ENCODE peak calls at places on chromosome 18, in eight cellular contexts. G is stimulated activated CD4-positive, alpha-beta T cell treated with anti-CD3 and anti-CD28 coated beads, Interleukin-2, amount 100 ng/mL, for 48 hours; B is OCI-LY7; Y is foreskin keratinocyte; L is body of pancreas; E is stimulated activated CD8-positive, alpha-beta memory T cell treated with anti-CD3 and anti-CD28 coated beads, Interleukin-4, amount 100 ng/mL, for 1 hour; W is spleen; R is NCI-H1092. I is an unnamed sample.

GRCh38 chr18:13558790-13559189 is 167.6 kb downstream of the FAM210A start:
- DNase-seq in G (no peak), B (no peak), Y (no peak), L (no peak), E (no peak), W (no peak), R (no peak), I (no peak)

GRCh38 chr18:69455120-69455519 is 54.4 kb downstream of the DOK6 start:
- DNase-seq in G (no peak), B (no peak), Y (no peak), L (no peak), E (no peak), W (no peak), R (no peak), I (no peak)

GRCh38 chr18:59039449-59039848 is 100.2 kb upstream of the SEC11C start:
- DNase-seq in G (no peak), B (no peak), Y (no peak), L (no peak), E (no peak), W (peak), R (no peak), I (no peak)

GRCh38 chr18:74505776-74506175 is 9.6 kb downstream of the CNDP2 start:
- DNase-seq in G (no peak), B (no peak), Y (no peak), L (no peak), E (no peak), W (peak), R (no peak), I (no peak)

GRCh38 chr18:61992923-61993322 is 100.1 kb upstream of the RNF152 start:
- DNase-seq in G (no peak), B (no peak), Y (no peak), L (no peak), E (no peak), W (no peak), R (no peak), I (no peak)

GRCh38 chr18:76426738-76427305 is 68.2 kb downstream of the ZNF516 start:
- DNase-seq in G (peak), B (no peak), Y (no peak), L (no peak), E (no peak), W (peak), R (no peak), I (no peak)

GRCh38 chr18:77177009-77177408 is 44.4 kb upstream of the MBP start:
- DNase-seq in G (no peak), B (no peak), Y (peak), L (no peak), E (no peak), W (no peak), R (no peak), I (no peak)

GRCh38 chr18:8298186-8298585 is 311.1 kb upstream of the RAB12 start:
- DNase-seq in G (no peak), B (no peak), Y (no peak), L (no peak), E (no peak), W (no peak), R (no peak), I (no peak)

GRCh38 chr18:10682368-10682714 is 156.5 kb downstream of the NAPG start:
- DNase-seq in G (no peak), B (peak), Y (no peak), L (no peak), E (no peak), W (no peak), R (no peak), I (no peak)

GRCh38 chr18:79944126-79944731 is 7.2 kb downstream of the SLC66A2 start:
- DNase-seq in G (no peak), B (no peak), Y (no peak), L (peak), E (no peak), W (peak), R (peak), I (no peak)

GRCh38 chr18:3704556-3705162 is 254.7 kb downstream of the TGIF1 start:
- DNase-seq in G (no peak), B (no peak), Y (no peak), L (no peak), E (no peak), W (no peak), R (no peak), I (no peak)

GRCh38 chr18:50654658-50655550 is 95.0 kb downstream of the MAPK4 start:
- DNase-seq in G (no peak), B (no peak), Y (no peak), L (no peak), E (no peak), W (no peak), R (no peak), I (no peak)

GRCh38 chr18:31648458-31648857 is 35.9 kb downstream of the B4GALT6 start:
- DNase-seq in G (no peak), B (no peak), Y (no peak), L (no peak), E (no peak), W (no peak), R (no peak), I (no peak)

GRCh38 chr18:76564636-76565237 is 69.7 kb upstream of the ZNF516 start:
- DNase-seq in G (no peak), B (no peak), Y (no peak), L (no peak), E (no peak), W (no peak), R (no peak), I (no peak)

GRCh38 chr18:58584219-58585127 is 44.4 kb downstream of the ALPK2 start:
- DNase-seq in G (no peak), B (no peak), Y (no peak), L (no peak), E (no peak), W (no peak), R (no peak), I (no peak)

GRCh38 chr18:3624818-3625716 is 175.1 kb downstream of the TGIF1 start:
- DNase-seq in G (peak), B (no peak), Y (peak), L (peak), E (peak), W (no peak), R (no peak), I (no peak)

GRCh38 chr18:10924290-10924689 is 225.1 kb downstream of the PIEZO2 start:
- DNase-seq in G (no peak), B (no peak), Y (no peak), L (no peak), E (no peak), W (no peak), R (no peak), I (no peak)

GRCh38 chr18:48842259-48843061 is 108.3 kb downstream of the SMAD7 start:
- DNase-seq in G (no peak), B (peak), Y (no peak), L (peak), E (peak), W (peak), R (no peak), I (no peak)

GRCh38 chr18:77162580-77162979 is 30.0 kb upstream of the MBP start:
- DNase-seq in G (no peak), B (no peak), Y (no peak), L (no peak), E (no peak), W (no peak), R (no peak), I (no peak)

GRCh38 chr18:23887493-23887892 is 127.1 kb upstream of the TTC39C start:
- DNase-seq in G (no peak), B (no peak), Y (peak), L (no peak), E (no peak), W (no peak), R (peak), I (no peak)

GRCh38 chr18:52343138-52343537 is 3.1 kb downstream of the DCC start:
- DNase-seq in G (no peak), B (no peak), Y (no peak), L (no peak), E (no peak), W (no peak), R (no peak), I (no peak)

GRCh38 chr18:61710082-61710620 is 182.7 kb downstream of the RNF152 start:
- DNase-seq in G (no peak), B (no peak), Y (no peak), L (no peak), E (no peak), W (no peak), R (no peak), I (no peak)

GRCh38 chr18:76451475-76452331 is 43.3 kb downstream of the ZNF516 start:
- DNase-seq in G (no peak), B (no peak), Y (no peak), L (peak), E (no peak), W (peak), R (peak), I (no peak)

GRCh38 chr18:25038261-25038660 is 313.7 kb downstream of the ZNF521 start:
- DNase-seq in G (no peak), B (no peak), Y (no peak), L (no peak), E (no peak), W (no peak), R (no peak), I (no peak)

GRCh38 chr18:48217306-48218250 is 191.6 kb downstream of the ZBTB7C start:
- DNase-seq in G (no peak), B (no peak), Y (no peak), L (no peak), E (no peak), W (no peak), R (peak), I (no peak)

GRCh38 chr18:23523429-23524212 is 20.3 kb downstream of the RMC1 start:
- DNase-seq in G (no peak), B (no peak), Y (no peak), L (no peak), E (no peak), W (no peak), R (no peak), I (no peak)

GRCh38 chr18:3040183-3040582 is 27.2 kb upstream of the LPIN2 start:
- DNase-seq in G (no peak), B (no peak), Y (no peak), L (no peak), E (no peak), W (no peak), R (no peak), I (no peak)

GRCh38 chr18:1463981-1464380 is 559.3 kb downstream of the ADCYAP1 start:
- DNase-seq in G (no peak), B (no peak), Y (no peak), L (no peak), E (no peak), W (no peak), R (no peak), I (no peak)

GRCh38 chr18:74806700-74807416 is 209.2 kb downstream of the ZNF407 start:
- DNase-seq in G (no peak), B (peak), Y (peak), L (no peak), E (no peak), W (no peak), R (no peak), I (peak)

GRCh38 chr18:34718610-34719009 is 8.5 kb downstream of the DTNA start:
- DNase-seq in G (no peak), B (no peak), Y (no peak), L (no peak), E (no peak), W (no peak), R (no peak), I (no peak)

I was measured in GM12892.